ENCODE peak calls at places on chromosomes 7 and 10, in four cellular contexts. N is MM.1S, I is astrocyte, M is fibroblast of lung. R is an unnamed sample.

GRCh38 chr7:100674441-100675407 is 1.2 kb downstream of the GNB2 start:
- DNase-seq in I (no peak), N (peak), M (no peak), R (peak)

GRCh38 chr10:1379601-1380000 is 323.4 kb downstream of the WDR37 start:
- DNase-seq in I (no peak), M (no peak), N (no peak), R (no peak)

GRCh38 chr7:131443496-131443895 is 112.9 kb downstream of the PODXL start:
- DNase-seq in I (no peak), N (no peak), M (no peak), R (no peak)

GRCh38 chr10:60394444-60394843 is 4.8 kb upstream of the ANK3 start:
- DNase-seq in M (no peak), N (no peak), I (no peak), R (peak)

GRCh38 chr10:87658383-87658795 is 1.3 kb upstream of the PAPSS2 start:
- DNase-seq in I (no peak), M (no peak), N (no peak), R (no peak)

GRCh38 chr7:81638216-81638615 is 131.6 kb downstream of the HGF start:
- DNase-seq in N (no peak), M (peak), I (peak), R (no peak)

GRCh38 chr10:37682617-37683016 is 174.8 kb downstream of the ZNF248 start:
- DNase-seq in I (no peak), M (no peak), N (no peak), R (no peak)

GRCh38 chr10:102801496-102801895 is 35.7 kb downstream of the CYP17A1 start:
- DNase-seq in N (no peak), M (no peak), I (no peak), R (no peak)

GRCh38 chr7:9785211-9785610 is 1188.5 kb upstream of the PHF14 start:
- DNase-seq in N (no peak), M (no peak), I (no peak), R (no peak)

GRCh38 chr7:80145780-80146422 is 11.3 kb downstream of the GNAI1 start:
- DNase-seq in M (peak), I (peak), N (no peak), R (no peak)

GRCh38 chr10:72322280-72323058 is 32.2 kb downstream of the DNAJB12 start:
- DNase-seq in N (no peak), M (peak), I (no peak), R (no peak)

GRCh38 chr10:49152663-49153062 is 18.8 kb upstream of the FAM170B start:
- DNase-seq in N (no peak), M (no peak), I (no peak), R (no peak)

GRCh38 chr7:132972745-132973144 is 109.1 kb downstream of the CHCHD3 start:
- DNase-seq in N (no peak), M (no peak), I (no peak), R (no peak)

GRCh38 chr10:86078639-86079035 is 288.0 kb downstream of the GRID1 start:
- DNase-seq in N (no peak), M (no peak), I (no peak), R (no peak)

GRCh38 chr7:106444068-106444655 is 159.4 kb upstream of the NAMPT start:
- DNase-seq in I (no peak), N (no peak), M (no peak), R (no peak)

GRCh38 chr7:5532520-5533335 is 109.1 kb upstream of the TNRC18 start:
- DNase-seq in M (no peak), N (peak), I (no peak), R (no peak)

GRCh38 chr7:44470628-44471245 is 19.7 kb downstream of the NUDCD3 start:
- DNase-seq in I (no peak), M (no peak), N (no peak), R (no peak)

GRCh38 chr7:148815612-148816011 is 68.5 kb downstream of the EZH2 start:
- DNase-seq in M (no peak), N (no peak), I (no peak), R (no peak)

GRCh38 chr10:114045071-114045737 is 1.5 kb downstream of the ADRB1 start:
- DNase-seq in N (no peak), I (no peak), M (no peak), R (no peak)

GRCh38 chr7:157234271-157234670 is 95.5 kb downstream of the UBE3C start:
- DNase-seq in M (no peak), I (no peak), N (no peak), R (no peak)

GRCh38 chr10:27679996-27680395 is 65.6 kb downstream of the MKX start:
- DNase-seq in N (no peak), I (peak), M (peak), R (no peak)

GRCh38 chr10:132359305-132360040 is 27.5 kb downstream of the LRRC27 start:
- DNase-seq in M (no peak), N (no peak), I (no peak), R (no peak)

GRCh38 chr10:48623607-48624132 is 18.8 kb upstream of the ARHGAP22 start:
- DNase-seq in M (no peak), I (no peak), N (no peak), R (no peak)

DNA sequence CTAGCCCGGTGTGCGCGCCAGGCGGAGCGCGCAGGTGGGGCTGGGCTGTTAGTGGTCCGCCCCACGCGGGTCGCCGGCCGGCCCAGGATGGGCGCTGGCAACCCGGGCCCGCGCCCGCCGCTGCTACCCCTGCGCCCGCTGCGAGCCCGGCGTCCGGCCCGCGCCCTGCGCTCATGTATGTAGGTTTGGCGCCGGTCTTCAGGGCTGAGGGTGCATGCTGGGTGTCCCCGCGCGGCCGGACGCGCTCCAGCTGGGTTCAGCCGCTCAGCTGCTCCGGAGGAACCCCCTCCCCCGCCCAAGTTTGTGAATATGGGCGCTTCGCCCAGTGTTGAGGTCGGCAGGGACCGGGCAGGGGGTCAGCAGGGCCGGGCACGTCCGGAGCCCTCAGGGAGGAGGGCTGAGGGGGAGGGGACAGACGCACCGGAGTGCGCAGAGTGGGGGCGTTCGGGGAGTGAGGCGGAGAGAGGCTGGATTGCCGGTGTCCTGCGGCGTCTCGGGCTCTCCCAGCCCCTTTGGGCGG is 561 bp downstream of the VWC2 start:
- DNase-seq in N (no peak), I (no peak), M (no peak), R (no peak)
- TF ChIP-seq EZH2 in N (no peak), I (no peak), M (no peak), R (no peak)

DNA sequence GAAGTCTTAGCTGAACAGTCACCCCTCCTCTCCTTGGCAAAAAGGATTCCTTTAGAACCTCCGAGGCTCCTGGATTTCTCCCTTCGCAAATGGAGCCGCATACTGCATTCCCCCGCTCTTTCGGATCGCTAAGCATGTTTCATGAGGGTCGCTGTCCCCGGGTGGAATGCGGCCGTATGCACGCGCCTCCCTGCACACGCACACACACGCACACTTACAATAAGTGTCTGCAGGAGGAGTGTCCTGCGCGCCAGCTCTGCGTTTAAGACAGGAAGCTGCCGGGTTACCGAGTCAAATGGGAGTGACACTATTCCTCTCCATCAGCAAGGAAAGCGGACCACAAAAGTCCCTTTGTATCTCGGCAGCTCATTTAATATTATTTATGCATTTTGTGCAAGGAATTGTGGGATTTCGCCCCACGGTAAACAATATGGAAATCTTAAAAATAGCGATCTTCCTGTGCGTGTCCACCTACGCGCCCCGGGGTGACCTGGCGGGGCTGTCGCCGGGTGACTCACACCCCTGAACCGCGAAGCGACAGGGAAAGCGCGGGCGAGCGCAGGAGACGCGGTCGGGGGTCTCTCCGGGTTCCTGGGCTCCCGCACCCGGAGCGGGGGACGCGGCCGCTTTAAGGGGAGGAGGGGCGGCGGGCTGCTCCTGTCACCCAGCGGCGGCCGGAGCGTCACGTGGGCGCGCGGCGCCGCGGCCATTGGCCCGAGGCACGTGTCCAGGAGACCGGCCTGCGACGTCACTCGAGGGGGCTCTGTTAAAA is 971 bp upstream of the EN2 start:
- DNase-seq in I (peak), M (peak), N (no peak), R (no peak)
- TF ChIP-seq EZH2 in I (peak), M (peak), N (no peak), R (no peak)

GRCh38 chr7:35983585-35983984 is 169.5 kb upstream of the EEPD1 start:
- DNase-seq in I (no peak), N (no peak), M (no peak), R (no peak)
- TF ChIP-seq EZH2 in I (no peak), N (no peak), M (no peak), R (no peak)

DNA sequence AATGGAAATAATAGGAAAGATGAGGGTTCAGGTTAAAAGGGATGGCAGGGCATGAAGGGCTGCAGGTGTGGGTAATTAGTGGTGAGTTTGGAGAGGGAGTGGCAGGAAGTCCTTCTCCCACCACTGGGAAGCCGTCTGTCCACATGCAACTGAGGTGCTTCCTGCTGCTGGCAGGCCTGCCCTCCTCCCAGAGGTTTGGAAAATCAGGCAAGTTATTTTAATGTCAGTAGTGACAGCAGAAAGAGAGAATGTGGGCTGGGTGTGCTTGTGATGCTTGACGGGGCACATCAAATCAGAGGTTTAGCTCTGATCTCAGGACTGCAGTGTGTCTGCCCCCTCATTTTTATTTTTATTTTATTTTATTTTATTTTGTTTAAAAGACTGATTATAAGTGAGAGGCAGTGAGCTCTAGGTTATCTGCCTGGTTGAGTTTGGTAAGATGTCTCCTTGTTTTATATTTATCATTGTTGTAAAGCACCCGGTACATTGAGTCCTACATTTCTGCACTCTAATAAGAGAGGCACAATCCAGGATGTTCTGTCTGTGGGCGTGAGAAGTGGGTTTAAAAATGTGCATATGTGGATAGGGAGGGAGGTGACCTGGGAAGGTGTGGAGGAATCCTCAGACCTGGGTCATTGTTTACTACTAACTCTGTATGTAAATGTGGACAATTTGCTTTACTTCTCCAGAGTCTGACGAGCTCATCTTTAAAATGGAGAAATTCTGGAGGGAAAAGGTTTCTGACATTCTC is 504.4 kb downstream of the LRMDA start:
- DNase-seq in N (no peak), I (no peak), M (no peak), R (no peak)
- TF ChIP-seq EZH2 in N (no peak), I (no peak), M (no peak), R (no peak)

GRCh38 chr10:24237801-24238390 is 29.0 kb downstream of the KIAA1217 start:
- DNase-seq in I (no peak), M (no peak), N (no peak), R (no peak)

GRCh38 chr10:24239289-24239688 is 30.4 kb downstream of the KIAA1217 start:
- DNase-seq in N (no peak), I (no peak), M (no peak), R (no peak)

GRCh38 chr10:24238527-24239247 is 29.7 kb downstream of the KIAA1217 start:
- DNase-seq in I (no peak), M (no peak), N (no peak), R (no peak)

GRCh38 chr10:24241536-24241935 is 32.6 kb downstream of the KIAA1217 start:
- DNase-seq in M (no peak), N (no peak), I (no peak), R (no peak)

DNA sequence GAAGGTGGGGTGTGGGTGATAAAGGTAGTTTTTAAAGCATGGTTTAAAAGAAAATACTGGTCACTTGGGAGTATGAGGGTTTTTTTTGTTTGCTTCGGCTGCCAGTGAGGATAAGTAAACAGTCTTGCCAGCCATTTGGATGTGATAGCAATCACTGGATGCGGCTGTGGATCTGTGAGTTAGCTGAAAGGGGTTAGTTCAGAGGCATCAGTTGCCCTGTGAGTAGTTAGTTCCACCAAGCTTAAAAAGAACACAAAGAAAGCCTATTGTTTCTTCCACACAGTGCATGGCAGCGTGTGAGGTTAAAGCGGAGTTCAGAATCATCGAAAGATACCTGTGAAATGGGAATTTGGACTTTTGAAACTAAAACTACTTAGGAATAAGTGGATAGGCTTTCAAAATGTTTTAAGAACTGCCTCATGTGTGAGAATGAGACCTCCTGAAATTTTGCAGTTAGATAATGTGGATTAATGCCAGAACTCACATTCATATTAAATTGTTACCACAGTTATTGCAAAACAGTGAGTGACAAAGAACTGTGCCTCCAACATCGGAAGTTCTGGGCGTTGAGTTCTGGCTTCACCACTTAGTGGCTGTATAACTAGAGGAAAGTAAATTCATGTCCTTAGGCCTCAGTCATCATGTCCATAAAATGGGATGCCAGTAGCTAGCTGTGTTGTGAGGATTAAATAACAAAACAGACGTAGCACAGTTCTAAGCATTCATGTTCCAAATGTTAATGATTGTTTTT is 31.2 kb downstream of the KIAA1217 start:
- DNase-seq in I (no peak), N (no peak), M (no peak), R (no peak)
- TF ChIP-seq EZH2 in I (no peak), N (no peak), M (no peak), R (no peak)

GRCh38 chr7:129785457-129786178 is 167.1 kb downstream of the UBE2H start:
- DNase-seq in M (no peak), I (no peak), N (peak), R (no peak)
- TF ChIP-seq EZH2 in M (peak), I (peak), N (no peak), R (no peak)

GRCh38 chr7:155378580-155378934 is 79.4 kb upstream of the EN2 start:
- DNase-seq in M (no peak), N (no peak), I (no peak), R (no peak)
- TF ChIP-seq EZH2 in M (no peak), N (no peak), I (no peak), R (no peak)

DNA sequence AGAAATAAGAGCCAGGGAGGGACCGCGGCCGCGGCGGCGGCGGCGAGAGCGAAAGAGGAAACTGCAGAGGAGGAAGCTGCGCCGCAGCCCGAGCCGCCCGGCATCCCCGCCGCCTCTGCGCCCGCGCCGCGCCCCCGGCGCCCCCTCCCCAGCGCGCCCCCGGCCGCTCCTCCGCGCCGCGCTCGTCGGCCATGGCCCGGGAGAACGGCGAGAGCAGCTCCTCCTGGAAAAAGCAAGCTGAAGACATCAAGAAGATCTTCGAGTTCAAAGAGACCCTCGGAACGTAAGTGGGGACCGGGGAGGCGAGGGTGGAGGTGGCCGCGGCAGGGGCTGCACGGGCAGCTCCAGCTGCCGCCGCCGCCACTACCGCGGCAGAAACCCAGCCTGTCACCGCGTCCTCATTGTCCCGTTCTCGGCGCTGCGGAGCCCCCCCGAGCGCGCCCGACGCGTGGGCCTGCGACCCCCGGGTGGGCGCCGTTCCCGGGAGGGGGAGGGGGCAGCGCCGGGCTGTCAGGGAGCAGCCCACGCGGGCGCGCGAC is 350 bp downstream of the CAMK1D start:
- DNase-seq in N (no peak), I (no peak), M (no peak), R (no peak)
- TF ChIP-seq EZH2 in N (no peak), I (no peak), M (no peak), R (peak)

GRCh38 chr7:27141138-27141537 is 2.3 kb downstream of the HOXA5 start:
- DNase-seq in I (no peak), M (no peak), N (no peak), R (no peak)

GRCh38 chr7:27143022-27143949 is at the start of gene HOXA5:
- DNase-seq in I (peak), M (peak), N (no peak), R (no peak)

GRCh38 chr7:27141591-27142561 is 1.6 kb downstream of the HOXA5 start:
- DNase-seq in N (no peak), I (no peak), M (peak), R (no peak)

GRCh38 chr7:27143950-27144798 is 693 bp upstream of the HOXA5 start:
- DNase-seq in N (no peak), M (no peak), I (no peak), R (no peak)

GRCh38 chr7:27142562-27143021 is 889 bp downstream of the HOXA5 start:
- DNase-seq in I (no peak), M (no peak), N (no peak), R (no peak)
- TF ChIP-seq EZH2 in I (peak), M (no peak), N (no peak), R (no peak)

GRCh38 chr7:121872831-121873764 is at the start of gene PTPRZ1:
- DNase-seq in M (peak), N (peak), I (peak), R (no peak)
- TF ChIP-seq EZH2 in M (no peak), N (no peak), I (no peak), R (no peak)